ENCODE peak calls at places on chromosomes 6 and 20, in ten cellular contexts. D, O, I, P, X, G, H, R, L and B are unnamed samples.

GRCh38 chr20:5770240-5770986 is 20.2 kb downstream of the SHLD1 start:
- DNase-seq in R (no peak), O (no peak), L (no peak), D (no peak), G (no peak), X (no peak), P (no peak), I (no peak), H (no peak), B (no peak)

GRCh38 chr20:54122189-54122588 is 51.6 kb downstream of the CYP24A1 start:
- DNase-seq in P (no peak), L (no peak), I (no peak), R (no peak), H (no peak), X (no peak), G (no peak), O (no peak), D (peak; percentile 69), B (no peak)

GRCh38 chr6:26159417-26160273 is 72.4 kb downstream of the HFE start:
- DNase-seq in D (peak; percentile 37), G (no peak), P (no peak), O (no peak), I (no peak), R (no peak), H (no peak), X (no peak), L (no peak), B (no peak)

GRCh38 chr6:157274471-157275226 is 48.7 kb downstream of the TMEM242 start:
- DNase-seq in O (peak; percentile 98), G (peak; percentile 96), L (peak; percentile 79), R (peak; percentile 80), X (peak; percentile 38), H (peak; percentile 76), P (peak; percentile 74), I (peak; percentile 57), D (peak; percentile 54), B (no peak)

GRCh38 chr20:3545401-3545925 is 74.6 kb downstream of the ATRN start:
- DNase-seq in X (no peak), R (no peak), H (no peak), D (no peak), L (no peak), O (no peak), I (no peak), P (no peak), G (no peak), B (no peak)

GRCh38 chr6:143842468-143842901 is 653 bp upstream of the LTV1 start:
- DNase-seq in O (no peak), X (no peak), H (no peak), G (no peak), P (no peak), L (peak; percentile 29), I (no peak), R (no peak), D (peak; percentile 11), B (no peak)

GRCh38 chr6:63441266-63441956 is 121.6 kb upstream of the LGSN start:
- DNase-seq in G (no peak), L (peak; percentile 92), O (no peak), R (peak; percentile 80), X (no peak), I (no peak), H (no peak), P (no peak), D (no peak), B (no peak)

GRCh38 chr20:17381701-17382100 is 149.5 kb downstream of the BFSP1 start:
- DNase-seq in O (no peak), X (no peak), I (no peak), R (no peak), P (no peak), L (no peak), G (no peak), H (no peak), D (no peak), B (no peak)

GRCh38 chr6:18551228-18551627 is 164.1 kb downstream of the RNF144B start:
- DNase-seq in P (no peak), R (no peak), H (no peak), D (peak; percentile 66), G (peak; percentile 42), I (no peak), X (no peak), O (no peak), L (no peak), B (no peak)

GRCh38 chr20:32458061-32458836 is 100.1 kb downstream of the ASXL1 start:
- DNase-seq in X (no peak), H (no peak), P (no peak), D (no peak), L (no peak), I (no peak), R (no peak), G (no peak), O (no peak), B (no peak)

GRCh38 chr6:2396292-2396691 is 150.9 kb upstream of the GMDS start:
- DNase-seq in H (no peak), I (no peak), L (no peak), G (no peak), D (no peak), R (no peak), X (no peak), O (no peak), P (no peak), B (no peak)

GRCh38 chr20:17568972-17569471 is 853 bp upstream of the DSTN start:
- DNase-seq in O (peak; percentile 80), H (peak; percentile 92), L (peak; percentile 86), R (peak; percentile 49), G (peak; percentile 92), D (peak; percentile 99), P (peak; percentile 87), X (peak; percentile 95), I (peak; percentile 91), B (peak; percentile 90)

GRCh38 chr20:53146201-53146891 is 174.2 kb downstream of the TSHZ2 start:
- DNase-seq in R (no peak), O (no peak), H (no peak), L (no peak), I (no peak), G (no peak), D (no peak), X (no peak), P (no peak), B (no peak)

GRCh38 chr6:15615837-15616236 is 47.0 kb downstream of the DTNBP1 start:
- DNase-seq in X (peak; percentile 59), P (no peak), R (no peak), L (no peak), I (peak; percentile 23), O (no peak), G (no peak), H (no peak), D (no peak), B (no peak)

GRCh38 chr6:115896538-115897129 is 164.1 kb downstream of the FRK start:
- DNase-seq in L (peak; percentile 43), O (peak; percentile 48), R (peak; percentile 49), G (peak; percentile 45), H (no peak), X (peak; percentile 14), P (no peak), D (peak; percentile 5), I (no peak), B (peak; percentile 56)